ENCODE peak calls at places on chromosome 16, in eight cellular contexts. N is cardiac muscle cell, Y is right cardiac atrium, E is uterus, B is heart right ventricle, D is tibial nerve, F is HCT116, X is astrocyte. A is an unnamed sample. For H3K9me3, the result is how much of the 10 kb centered on the place peaks cover.

GRCh38 chr16:68526782-68527145 is 12.3 kb upstream of the ZFP90 start:
- DNase-seq in Y (no peak), F (no peak), B (no peak), X (no peak), E (no peak), D (no peak), N (no peak), A (no peak)

GRCh38 chr16:23302045-23302956 is at the start of gene SCNN1B:
- DNase-seq in X (no peak), D (no peak), F (no peak), B (no peak), Y (no peak), N (no peak), E (no peak), A (no peak)

GRCh38 chr16:14007460-14007859 is 63.7 kb upstream of the MRTFB start:
- DNase-seq in X (peak), N (peak), B (no peak), Y (no peak), E (no peak), F (no peak), D (no peak), A (no peak)

GRCh38 chr16:87206646-87207451 is 110.3 kb downstream of the C16orf95 start:
- DNase-seq in Y (peak), F (peak), X (peak), N (peak), E (no peak), B (no peak), D (no peak), A (no peak)

GRCh38 chr16:66905633-66906539 is 12.8 kb downstream of the CDH16 start:
- DNase-seq in X (no peak), D (no peak), E (no peak), N (no peak), Y (peak), F (no peak), B (peak), A (no peak)

GRCh38 chr16:77227745-77228144 is 28.5 kb downstream of the SYCE1L start:
- DNase-seq in B (no peak), E (no peak), X (no peak), D (no peak), N (no peak), Y (no peak), F (no peak), A (no peak)

GRCh38 chr16:7107436-7107835 is 225.2 kb upstream of the RBFOX1 start:
- DNase-seq in X (no peak), N (no peak), F (no peak), B (no peak), D (no peak), Y (no peak), E (no peak), A (no peak)

GRCh38 chr16:70691223-70692129 is 5.6 kb upstream of the MTSS2 start:
- DNase-seq in D (peak), X (peak), F (no peak), Y (peak), E (peak), B (peak), N (peak), A (no peak)

GRCh38 chr16:57483725-57484514 is 2.4 kb downstream of the DOK4 start:
- DNase-seq in D (no peak), F (no peak), E (no peak), B (no peak), N (no peak), Y (no peak), X (no peak), A (no peak)

GRCh38 chr16:67150058-67150832 is 553 bp downstream of the B3GNT9 start:
- DNase-seq in E (no peak), N (peak), F (no peak), X (peak), D (no peak), B (no peak), Y (peak), A (peak)

GRCh38 chr16:60310836-60311445 is 1576.8 kb upstream of the GOT2 start:
- DNase-seq in N (no peak), D (no peak), Y (no peak), B (no peak), F (no peak), E (no peak), X (no peak), A (no peak)

GRCh38 chr16:2471016-2471652 is at the start of gene NTN3:
- DNase-seq in F (no peak), D (no peak), N (no peak), X (no peak), B (no peak), Y (peak), E (no peak), A (no peak)

GRCh38 chr16:21302898-21303528 is 24.9 kb upstream of the CRYM start:
- DNase-seq in Y (no peak), X (peak), D (no peak), N (peak), F (peak), B (no peak), E (no peak), A (no peak)

GRCh38 chr16:57736419-57737281 is 1.1 kb downstream of the KATNB1 start:
- DNase-seq in E (no peak), F (no peak), B (no peak), N (peak), Y (peak), D (peak), X (peak), A (peak)

GRCh38 chr16:5028950-5029475 is 4.7 kb downstream of the NAGPA start:
- DNase-seq in B (no peak), F (no peak), D (no peak), X (no peak), E (no peak), N (no peak), Y (no peak), A (no peak)

GRCh38 chr16:87350681-87351319 is 32.8 kb downstream of the FBXO31 start:
- DNase-seq in X (peak), Y (peak), B (no peak), F (no peak), E (no peak), D (no peak), N (peak), A (no peak)

GRCh38 chr16:53057658-53058057 is 2.9 kb downstream of the CHD9 start:
- DNase-seq in N (no peak), E (no peak), Y (no peak), F (no peak), X (no peak), D (no peak), B (no peak), A (no peak)
- H3K27ac ChIP-seq in N (no peak), E (no peak), Y (no peak), F (no peak), X (no peak), D (no peak), B (no peak), A (no peak)

GRCh38 chr16:89685916-89686315 is 573 bp upstream of the CDK10 start:
- DNase-seq in X (no peak), D (no peak), Y (no peak), F (no peak), B (no peak), E (no peak), N (no peak), A (no peak)
- H3K9me3 ChIP-seq in X (under half), D (under half), Y (under half), F (under half), B (under half), E (under half), N (under half), A (under half)

GRCh38 chr16:84086357-84086756 is 30.4 kb downstream of the MBTPS1 start:
- DNase-seq in E (no peak), X (no peak), F (no peak), B (peak), N (no peak), Y (peak), D (no peak), A (no peak)
- H3K4me3 ChIP-seq in E (no peak), X (no peak), F (no peak), B (no peak), N (no peak), Y (no peak), D (no peak), A (no peak)

DNA sequence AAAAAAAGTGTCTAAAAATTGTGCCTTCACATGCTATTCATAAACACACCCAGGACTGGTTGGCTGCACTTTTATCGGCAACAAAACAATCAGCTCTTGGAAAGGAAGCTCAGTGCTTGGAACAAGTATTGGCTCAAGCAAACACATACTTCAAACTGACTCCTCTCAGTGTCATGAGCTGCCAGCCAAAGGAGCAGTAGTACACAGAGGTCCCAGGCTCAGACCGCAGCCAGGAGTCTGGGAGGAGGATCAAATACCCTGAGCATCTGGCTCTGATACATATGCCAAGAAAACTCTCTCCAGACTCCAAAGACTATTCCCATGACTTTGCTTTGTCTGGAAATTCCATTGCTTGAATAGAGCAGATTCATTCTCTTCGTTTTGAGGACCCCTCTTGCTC is 501.7 kb upstream of the PSMD7 start:
- DNase-seq in F (no peak), Y (peak), D (peak), B (peak), E (no peak), N (no peak), X (no peak), A (no peak)
- H3K27ac ChIP-seq in F (no peak), Y (no peak), D (no peak), B (no peak), E (no peak), N (no peak), X (no peak), A (no peak)